ENCODE peak calls at places on chromosomes 6 and 20, in nine cellular contexts. U is tibial nerve, L is Peyer's patch, V is HCT116, M is uterus, E is testis, B is A549, K is heart left ventricle, P is IMR-90. I is an unnamed sample. For H3K9me3, the result is how much of the 10 kb centered on the place peaks cover.

GRCh38 chr6:142947702-142948480 is 2.9 kb upstream of the HIVEP2 start:
- DNase-seq in U (no peak), P (no peak), B (no peak), E (peak), M (no peak), V (no peak), L (peak), K (no peak), I (no peak)

GRCh38 chr6:32183030-32183429 is 1.0 kb downstream of the AGER start:
- DNase-seq in V (no peak), U (no peak), M (no peak), L (no peak), K (no peak), E (no peak), P (no peak), B (no peak), I (no peak)

GRCh38 chr20:46456255-46457028 is 50.0 kb upstream of the ELMO2 start:
- DNase-seq in V (no peak), U (no peak), B (no peak), M (no peak), L (no peak), E (no peak), P (no peak), K (no peak), I (no peak)

GRCh38 chr6:76682842-76683241 is 610.4 kb upstream of the IMPG1 start:
- DNase-seq in L (no peak), E (no peak), K (no peak), V (peak), M (no peak), P (peak), B (peak), U (no peak), I (no peak)

GRCh38 chr6:131766631-131767030 is 41.2 kb upstream of the ENPP1 start:
- DNase-seq in L (no peak), V (no peak), K (no peak), B (no peak), M (no peak), P (no peak), U (no peak), E (no peak), I (no peak)

GRCh38 chr6:162200945-162201692 is 526.4 kb downstream of the PRKN start:
- DNase-seq in P (no peak), E (no peak), L (no peak), K (no peak), U (peak), M (no peak), V (no peak), B (no peak), I (no peak)

GRCh38 chr20:61844621-61845020 is 221.1 kb downstream of the TAF4 start:
- DNase-seq in B (no peak), U (no peak), E (no peak), P (no peak), V (no peak), K (peak), L (no peak), M (no peak), I (no peak)

GRCh38 chr6:9848094-9848493 is 566.8 kb downstream of the TFAP2A start:
- DNase-seq in M (no peak), L (no peak), B (no peak), E (no peak), P (peak), V (no peak), U (no peak), K (no peak), I (no peak)

GRCh38 chr6:89489078-89489477 is 56.1 kb downstream of the ANKRD6 start:
- DNase-seq in E (no peak), M (no peak), L (no peak), B (no peak), K (no peak), P (no peak), V (no peak), U (no peak), I (no peak)

GRCh38 chr6:12516070-12516469 is 200.5 kb upstream of the PHACTR1 start:
- DNase-seq in V (no peak), M (no peak), K (no peak), P (no peak), U (no peak), B (no peak), E (peak), L (no peak), I (peak)

GRCh38 chr20:32780278-32780677 is 18.1 kb downstream of the DNMT3B start:
- DNase-seq in U (no peak), B (no peak), E (no peak), L (no peak), M (no peak), K (no peak), P (no peak), V (no peak), I (no peak)

GRCh38 chr20:48447456-48447855 is 380.3 kb downstream of the PREX1 start:
- DNase-seq in L (no peak), U (no peak), B (no peak), P (no peak), K (peak), M (no peak), V (no peak), E (no peak), I (no peak)

GRCh38 chr6:108762394-108762793 is 85.8 kb upstream of the ARMC2 start:
- DNase-seq in B (no peak), M (no peak), P (no peak), U (no peak), E (no peak), L (no peak), V (no peak), K (no peak), I (no peak)

GRCh38 chr20:63114693-63115069 is 101.2 kb downstream of the YTHDF1 start:
- DNase-seq in U (no peak), M (no peak), E (no peak), K (peak), B (no peak), L (no peak), P (no peak), V (no peak), I (no peak)

GRCh38 chr20:13913517-13913916 is 76.9 kb downstream of the SEL1L2 start:
- DNase-seq in P (no peak), V (no peak), U (no peak), M (no peak), K (no peak), L (no peak), E (no peak), B (no peak), I (no peak)

GRCh38 chr6:2259002-2259494 is 13.6 kb upstream of the GMDS start:
- DNase-seq in E (no peak), P (no peak), M (no peak), K (no peak), L (no peak), B (no peak), V (no peak), U (no peak), I (peak)

GRCh38 chr20:15619341-15619740 is 953.9 kb downstream of the KIF16B start:
- DNase-seq in M (no peak), K (no peak), P (no peak), L (no peak), B (no peak), V (no peak), E (no peak), U (no peak), I (no peak)

GRCh38 chr6:53441035-53441493 is 92.3 kb upstream of the ELOVL5 start:
- DNase-seq in B (no peak), M (no peak), L (no peak), P (peak), K (no peak), V (no peak), U (no peak), E (no peak), I (no peak)

GRCh38 chr6:109124219-109124618 is 28.9 kb downstream of the CEP57L1 start:
- DNase-seq in K (no peak), V (no peak), E (no peak), L (no peak), P (no peak), B (no peak), U (no peak), M (no peak), I (no peak)

GRCh38 chr20:58003525-58003924 is 224.9 kb downstream of the ANKRD60 start:
- DNase-seq in P (no peak), K (no peak), V (no peak), E (peak), U (no peak), L (no peak), B (peak), M (no peak), I (no peak)

GRCh38 chr6:166572370-166573261 is 13.9 kb downstream of the RAMACL start:
- DNase-seq in M (no peak), V (no peak), P (peak), E (no peak), K (no peak), U (peak), L (no peak), B (no peak), I (no peak)

GRCh38 chr6:35876902-35877301 is 44.0 kb downstream of the SRPK1 start:
- DNase-seq in E (no peak), P (no peak), M (no peak), K (no peak), V (no peak), U (no peak), L (no peak), B (no peak), I (no peak)

GRCh38 chr6:33343953-33344611 is 26.5 kb upstream of the ZBTB22 start:
- DNase-seq in U (no peak), E (no peak), L (peak), P (no peak), B (no peak), K (no peak), V (no peak), M (no peak), I (no peak)

GRCh38 chr6:17204548-17204947 is 76.6 kb upstream of the RBM24 start:
- DNase-seq in U (no peak), B (no peak), P (no peak), L (no peak), V (no peak), E (no peak), K (no peak), M (no peak), I (no peak)

GRCh38 chr6:53494076-53494475 is 50.8 kb downstream of the GCLC start:
- DNase-seq in E (no peak), V (no peak), P (peak), L (no peak), M (no peak), U (no peak), B (no peak), K (no peak), I (no peak)

GRCh38 chr6:167279766-167280440 is 11.2 kb upstream of the UNC93A start:
- DNase-seq in P (no peak), V (no peak), E (no peak), U (no peak), B (no peak), L (no peak), K (no peak), M (no peak), I (no peak)

GRCh38 chr6:108730556-108731228 is 117.5 kb upstream of the ARMC2 start:
- DNase-seq in L (no peak), B (no peak), K (no peak), U (no peak), M (no peak), V (no peak), E (no peak), P (no peak), I (no peak)

GRCh38 chr6:136186363-136186762 is 63.7 kb downstream of the MTFR2 start:
- DNase-seq in E (no peak), M (no peak), B (no peak), U (no peak), K (no peak), P (no peak), V (no peak), L (no peak), I (no peak)

GRCh38 chr6:118744261-118744941 is 93.0 kb upstream of the CEP85L start:
- DNase-seq in V (no peak), B (no peak), K (no peak), M (no peak), L (no peak), U (no peak), P (peak), E (no peak), I (no peak)
- TF ChIP-seq POLR2A in V (no peak), B (no peak), K (no peak), M (no peak), L (no peak), U (no peak), P (no peak), E (no peak), I (no peak)

GRCh38 chr6:27281569-27281968 is 30.5 kb downstream of the POM121L2 start:
- DNase-seq in P (no peak), E (no peak), V (no peak), B (no peak), L (no peak), U (no peak), M (no peak), K (no peak), I (no peak)

GRCh38 chr6:27281105-27281539 is 31.0 kb downstream of the POM121L2 start:
- DNase-seq in K (no peak), L (no peak), B (peak), P (no peak), E (no peak), U (no peak), M (no peak), V (peak), I (no peak)

GRCh38 chr6:27279513-27280063 is 32.1 kb downstream of the PRSS16 start:
- DNase-seq in U (no peak), V (no peak), B (peak), L (no peak), M (no peak), E (no peak), K (no peak), P (no peak), I (no peak)

GRCh38 chr6:27280540-27281000 is 31.5 kb downstream of the POM121L2 start:
- DNase-seq in B (peak), V (peak), K (no peak), U (no peak), M (no peak), L (no peak), P (no peak), E (no peak), I (no peak)

GRCh38 chr6:27280064-27280539 is 32.0 kb downstream of the POM121L2 start:
- DNase-seq in U (no peak), V (peak), E (no peak), B (peak), P (peak), M (no peak), K (no peak), L (no peak), I (no peak)
- H3K9me3 ChIP-seq in U (under half), V (under half), E (under half), B (under half), P (under half), M (under half), K (under half), L (under half), I (under half)

DNA sequence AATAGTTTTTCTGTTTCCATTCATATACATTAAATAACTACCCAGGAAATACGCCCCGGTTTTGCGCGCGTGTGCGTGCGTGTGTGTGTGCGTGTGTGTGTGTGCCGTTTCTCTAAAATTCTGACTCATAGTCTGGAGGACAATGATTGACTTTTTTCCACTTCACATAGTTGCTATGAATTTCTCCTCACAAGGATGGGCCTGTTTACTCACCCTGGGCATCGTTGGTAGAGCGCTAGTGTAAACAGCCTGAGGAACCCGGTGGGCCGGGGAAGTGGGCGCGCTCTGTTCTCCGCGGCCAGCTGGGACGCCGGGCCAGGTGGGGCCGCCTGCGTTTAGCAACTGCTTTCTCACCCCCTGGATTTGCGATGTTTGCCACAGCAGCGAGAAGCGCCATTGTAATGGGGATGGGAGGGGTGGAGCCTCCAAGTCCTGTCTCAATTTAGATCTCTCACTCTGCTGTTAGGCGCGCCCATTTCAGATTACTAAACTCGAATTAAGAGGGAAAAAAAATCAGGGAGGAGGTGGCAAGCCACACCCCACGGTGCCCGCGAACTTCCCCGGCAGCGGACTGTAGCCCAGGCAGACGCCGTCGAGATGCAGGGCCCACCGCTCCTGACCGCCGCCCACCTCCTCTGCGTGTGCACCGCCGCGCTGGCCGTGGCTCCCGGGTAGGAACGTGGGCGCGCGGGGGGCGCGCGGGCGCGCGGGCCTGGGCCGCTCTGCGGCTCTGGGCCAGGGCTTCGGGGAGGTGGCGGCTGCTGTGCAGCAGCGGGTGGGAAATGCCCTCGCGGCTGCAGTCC is at the start of gene CD109:
- DNase-seq in K (peak), M (peak), U (peak), L (no peak), V (peak), B (peak), P (peak), E (peak), I (peak)
- TF ChIP-seq POLR2A in K (no peak), M (peak), U (no peak), L (no peak), V (no peak), B (no peak), P (no peak), E (no peak), I (peak)

GRCh38 chr6:137210903-137211302 is 8.3 kb downstream of the IFNGR1 start:
- DNase-seq in E (no peak), K (no peak), V (no peak), L (no peak), P (peak), B (no peak), U (peak), M (no peak), I (no peak)
- H3K9me3 ChIP-seq in E (under half), K (under half), V (under half), L (under half), P (under half), B (under half), U (under half), M (under half), I (under half)

DNA sequence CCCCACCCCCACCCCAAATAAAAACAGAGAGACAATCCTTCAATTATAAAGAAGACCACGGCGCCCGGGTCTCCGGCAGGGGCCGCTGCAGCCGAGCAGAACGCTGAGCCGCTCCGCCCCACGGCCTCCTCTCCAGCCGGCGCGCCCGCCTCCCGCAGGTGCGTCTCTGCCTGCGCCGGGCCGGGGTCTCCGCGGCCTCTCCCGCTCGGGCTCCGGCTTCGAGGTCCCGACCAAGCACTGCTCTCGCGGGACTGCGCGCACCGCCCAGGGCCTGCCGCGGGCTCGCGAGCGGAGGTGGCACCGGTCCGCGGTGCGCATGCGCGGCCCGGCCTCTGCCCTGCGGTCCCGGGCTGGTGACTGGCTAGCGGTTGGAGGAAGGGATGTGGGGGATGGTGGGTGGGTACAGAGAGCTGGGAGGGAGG is 241 bp upstream of the SIRT5 start:
- DNase-seq in E (peak), P (peak), V (peak), B (peak), M (peak), U (peak), K (peak), L (peak), I (peak)
- TF ChIP-seq POLR2A in E (peak), P (peak), V (peak), B (peak), M (no peak), U (peak), K (no peak), L (no peak), I (no peak)

DNA sequence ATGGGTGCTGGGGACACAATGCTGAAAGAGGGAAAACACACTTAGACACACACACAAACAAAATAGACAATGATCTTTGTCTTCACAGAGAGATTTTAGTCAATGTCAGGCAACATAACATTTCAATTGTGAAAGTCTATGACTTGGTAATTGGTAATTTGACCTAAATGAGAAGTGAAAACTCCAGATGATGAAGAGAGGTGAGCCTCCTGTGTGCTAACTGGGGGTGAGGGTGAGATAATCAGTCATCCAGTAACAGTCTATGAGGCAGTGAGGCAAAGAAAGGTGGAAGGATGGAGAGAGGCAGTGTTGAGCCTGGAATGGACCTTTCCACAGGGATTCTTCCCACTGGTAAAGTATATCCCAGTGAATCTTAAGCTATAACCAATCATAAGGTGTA is 744.2 kb downstream of the MAFB start:
- DNase-seq in M (no peak), P (no peak), U (no peak), E (no peak), B (no peak), V (no peak), L (no peak), K (no peak), I (no peak)
- H3K9me3 ChIP-seq in M (under half), P (under half), U (under half), E (under half), B (under half), V (under half), L (under half), K (under half), I (under half)

GRCh38 chr20:2509794-2510193 is 1.1 kb upstream of the ZNF343 start:
- DNase-seq in U (no peak), P (no peak), L (no peak), B (no peak), V (no peak), E (no peak), M (no peak), K (no peak), I (no peak)

GRCh38 chr20:2507875-2508630 is 662 bp downstream of the ZNF343 start:
- DNase-seq in B (peak), K (no peak), U (no peak), L (no peak), V (no peak), M (no peak), E (peak), P (peak), I (peak)

GRCh38 chr20:2509468-2509781 is 710 bp upstream of the ZNF343 start:
- DNase-seq in V (no peak), L (no peak), U (no peak), E (no peak), B (no peak), M (no peak), K (no peak), P (no peak), I (no peak)

GRCh38 chr20:2507464-2507863 is 1.3 kb downstream of the ZNF343 start:
- DNase-seq in V (no peak), L (no peak), K (no peak), U (no peak), P (peak), M (no peak), B (no peak), E (no peak), I (no peak)

DNA sequence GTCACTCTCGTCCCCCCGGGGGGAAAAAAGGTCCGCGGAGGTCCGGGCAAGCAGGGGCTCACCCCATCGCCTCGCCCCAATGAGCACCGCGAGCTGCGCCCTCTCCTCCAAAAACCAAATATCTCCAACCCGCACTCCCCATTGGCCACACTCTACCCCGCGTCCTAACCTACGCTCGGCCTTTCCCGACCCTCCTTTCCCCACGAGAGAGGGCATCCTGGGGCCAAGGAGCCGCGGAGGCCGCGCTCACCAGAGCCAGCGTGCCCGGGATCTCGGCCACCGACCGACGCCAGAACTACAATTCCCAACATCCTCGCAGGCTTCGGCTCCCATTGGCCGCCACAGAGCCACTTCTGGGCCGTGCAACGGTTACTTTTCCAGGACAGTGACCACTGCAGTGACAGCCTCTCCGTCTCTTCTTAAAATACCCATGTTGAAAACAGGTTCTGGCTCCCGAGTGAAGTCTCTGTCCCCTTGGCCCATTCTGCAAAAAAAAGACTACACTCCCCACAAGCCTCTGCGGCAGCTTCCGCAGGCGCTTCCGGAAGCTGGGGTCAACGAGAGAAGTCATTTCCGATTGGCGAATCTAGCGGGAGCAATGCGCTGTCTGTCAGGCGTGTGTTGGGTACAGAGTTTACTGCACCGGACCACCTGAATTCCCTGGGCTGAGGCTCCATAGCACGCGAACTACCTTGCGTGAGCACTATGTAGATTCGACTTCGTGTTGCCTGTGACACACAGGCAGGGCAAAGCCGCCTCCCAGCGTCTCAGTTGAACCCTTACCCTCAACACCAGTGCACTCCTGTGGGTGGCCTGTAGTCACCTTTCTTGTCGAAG is at the start of gene ZNF343:
- DNase-seq in K (peak), B (peak), L (peak), V (peak), E (peak), U (peak), M (peak), P (peak), I (peak)
- TF ChIP-seq POLR2A in K (peak), B (peak), L (peak), V (peak), E (no peak), U (no peak), M (no peak), P (no peak), I (peak)

GRCh38 chr6:164477790-164478189 is 831.6 kb downstream of the C6orf118 start:
- DNase-seq in L (no peak), E (no peak), U (no peak), V (no peak), P (no peak), M (no peak), K (no peak), B (no peak), I (no peak)
- H3K9me3 ChIP-seq in L (under half), E (under half), U (under half), V (under half), P (under half), M (under half), K (under half), B (under half), I (under half)